ENCODE peak calls at places on chromosomes 2 and 18, in nine cellular contexts. S, L, X, D, R, A, K, C and T are unnamed samples.

GRCh38 chr2:29741132-29741531 is 180.3 kb downstream of the ALK start:
- DNase-seq in S (no peak), L (no peak), X (no peak), D (no peak), R (no peak), A (no peak), K (no peak), C (no peak), T (no peak)

GRCh38 chr2:226118471-226119429 is 680.9 kb downstream of the IRS1 start:
- DNase-seq in S (no peak), L (no peak), X (peak), D (no peak), R (no peak), A (no peak), K (peak), C (peak), T (peak)

GRCh38 chr2:75604479-75604878 is 42.1 kb upstream of the MRPL19 start:
- DNase-seq in S (no peak), L (no peak), X (no peak), D (no peak), R (no peak), A (no peak), K (peak), C (no peak), T (no peak)

GRCh38 chr2:88212251-88212790 is 42.2 kb downstream of the THNSL2 start:
- DNase-seq in S (no peak), L (no peak), X (peak), D (peak), R (no peak), A (no peak), K (peak), C (no peak), T (no peak)

GRCh38 chr2:211611061-211611518 is 927.5 kb downstream of the ERBB4 start:
- DNase-seq in S (peak), L (no peak), X (peak), D (peak), R (no peak), A (no peak), K (no peak), C (peak), T (no peak)

GRCh38 chr18:63763831-63764600 is 11.2 kb upstream of the SERPINB7 start:
- DNase-seq in S (no peak), L (no peak), X (peak), D (no peak), R (no peak), A (no peak), K (peak), C (no peak), T (no peak)

GRCh38 chr18:55265130-55265675 is 305.9 kb upstream of the CCDC68 start:
- DNase-seq in S (peak), L (no peak), X (no peak), D (no peak), R (no peak), A (no peak), K (no peak), C (peak), T (no peak)

GRCh38 chr18:76499021-76499420 is 4.0 kb upstream of the ZNF516 start:
- DNase-seq in S (no peak), L (no peak), X (no peak), D (no peak), R (no peak), A (no peak), K (no peak), C (no peak), T (no peak)

GRCh38 chr2:172039011-172039704 is 39.4 kb downstream of the METAP1D start:
- DNase-seq in S (no peak), L (no peak), X (no peak), D (no peak), R (no peak), A (no peak), K (no peak), C (no peak), T (no peak)

GRCh38 chr2:239731422-239731821 is 293.7 kb downstream of the NDUFA10 start:
- DNase-seq in S (no peak), L (no peak), X (no peak), D (no peak), R (no peak), A (no peak), K (no peak), C (no peak), T (no peak)

GRCh38 chr2:6770006-6770405 is 95.7 kb downstream of the CMPK2 start:
- DNase-seq in S (no peak), L (no peak), X (no peak), D (no peak), R (no peak), A (no peak), K (no peak), C (no peak), T (no peak)

GRCh38 chr2:26521054-26521912 is 43.4 kb upstream of the OTOF start:
- DNase-seq in S (no peak), L (no peak), X (no peak), D (no peak), R (peak), A (no peak), K (peak), C (peak), T (no peak)

GRCh38 chr2:239377591-239377990 is 23.2 kb downstream of the HDAC4 start:
- DNase-seq in S (no peak), L (no peak), X (no peak), D (no peak), R (no peak), A (no peak), K (no peak), C (no peak), T (no peak)

GRCh38 chr2:37323770-37324535 is 680 bp downstream of the PRKD3 start:
- DNase-seq in S (peak), L (peak), X (peak), D (peak), R (no peak), A (peak), K (peak), C (peak), T (no peak)

GRCh38 chr2:216274194-216274593 is 98.1 kb downstream of the MARCHF4 start:
- DNase-seq in S (no peak), L (no peak), X (peak), D (no peak), R (no peak), A (no peak), K (peak), C (no peak), T (no peak)

GRCh38 chr18:44840053-44840826 is 159.6 kb downstream of the SETBP1 start:
- DNase-seq in S (no peak), L (no peak), X (no peak), D (no peak), R (peak), A (no peak), K (no peak), C (no peak), T (peak)

GRCh38 chr2:129766159-129766485 is 213.3 kb upstream of the RAB6C start:
- DNase-seq in S (no peak), L (no peak), X (no peak), D (no peak), R (no peak), A (no peak), K (no peak), C (no peak), T (no peak)

GRCh38 chr2:110735366-110735765 is 3.0 kb downstream of the ACOXL start:
- DNase-seq in S (no peak), L (no peak), X (no peak), D (no peak), R (no peak), A (no peak), K (no peak), C (peak), T (no peak)

GRCh38 chr2:68237976-68238580 is 14.3 kb downstream of the PPP3R1 start:
- DNase-seq in S (no peak), L (no peak), X (no peak), D (no peak), R (no peak), A (no peak), K (no peak), C (no peak), T (no peak)

GRCh38 chr2:235642446-235643107 is 148.7 kb downstream of the AGAP1 start:
- DNase-seq in S (no peak), L (peak), X (peak), D (no peak), R (no peak), A (no peak), K (peak), C (peak), T (no peak)

GRCh38 chr2:46490521-46491141 is 11.3 kb downstream of the TMEM247 start:
- DNase-seq in S (peak), L (peak), X (peak), D (no peak), R (no peak), A (no peak), K (peak), C (peak), T (no peak)

GRCh38 chr2:38793511-38793910 is 15.5 kb downstream of the GEMIN6 start:
- DNase-seq in S (no peak), L (no peak), X (no peak), D (no peak), R (no peak), A (no peak), K (no peak), C (no peak), T (no peak)

GRCh38 chr2:167814881-167815718 is 432.3 kb downstream of the STK39 start:
- DNase-seq in S (no peak), L (no peak), X (no peak), D (no peak), R (no peak), A (no peak), K (no peak), C (no peak), T (no peak)

GRCh38 chr18:49677762-49678398 is 116.0 kb downstream of the LIPG start:
- DNase-seq in S (no peak), L (no peak), X (no peak), D (no peak), R (no peak), A (no peak), K (no peak), C (peak), T (no peak)

GRCh38 chr2:187372213-187372612 is 75.8 kb downstream of the CALCRL start:
- DNase-seq in S (no peak), L (no peak), X (peak), D (no peak), R (no peak), A (no peak), K (peak), C (no peak), T (no peak)

GRCh38 chr2:56580242-56580641 is 396.5 kb downstream of the CCDC85A start:
- DNase-seq in S (no peak), L (no peak), X (no peak), D (no peak), R (no peak), A (no peak), K (peak), C (no peak), T (no peak)

GRCh38 chr2:223563462-223563861 is 38.7 kb downstream of the SCG2 start:
- DNase-seq in S (peak), L (no peak), X (peak), D (no peak), R (no peak), A (no peak), K (peak), C (no peak), T (peak)

GRCh38 chr18:58186258-58186948 is 142.4 kb downstream of the NEDD4L start:
- DNase-seq in S (peak), L (no peak), X (peak), D (no peak), R (no peak), A (no peak), K (peak), C (no peak), T (no peak)

GRCh38 chr2:135490381-135490780 is 40.6 kb downstream of the ZRANB3 start:
- DNase-seq in S (no peak), L (no peak), X (no peak), D (no peak), R (no peak), A (no peak), K (peak), C (no peak), T (no peak)

GRCh38 chr18:9914584-9915290 is 921 bp downstream of the VAPA start:
- DNase-seq in S (peak), L (peak), X (peak), D (peak), R (no peak), A (peak), K (peak), C (peak), T (peak)

GRCh38 chr2:189002079-189002478 is 27.9 kb downstream of the COL3A1 start:
- DNase-seq in S (no peak), L (no peak), X (no peak), D (no peak), R (no peak), A (no peak), K (peak), C (no peak), T (no peak)

GRCh38 chr18:61669320-61669719 is 223.5 kb downstream of the RNF152 start:
- DNase-seq in S (no peak), L (no peak), X (peak), D (no peak), R (no peak), A (no peak), K (peak), C (no peak), T (no peak)

GRCh38 chr18:23740105-23740830 is 51.0 kb downstream of the LAMA3 start:
- DNase-seq in S (no peak), L (no peak), X (peak), D (no peak), R (peak), A (no peak), K (no peak), C (peak), T (no peak)

GRCh38 chr18:2908166-2908945 is 61.5 kb downstream of the EMILIN2 start:
- DNase-seq in S (no peak), L (no peak), X (no peak), D (no peak), R (no peak), A (no peak), K (no peak), C (no peak), T (no peak)

GRCh38 chr18:28905509-28905908 is 728.6 kb upstream of the CDH2 start:
- DNase-seq in S (peak), L (no peak), X (peak), D (no peak), R (no peak), A (no peak), K (peak), C (peak), T (no peak)

GRCh38 chr2:46697830-46698323 is 217.7 kb downstream of the MCFD2 start:
- DNase-seq in S (no peak), L (no peak), X (no peak), D (no peak), R (no peak), A (no peak), K (no peak), C (no peak), T (no peak)

GRCh38 chr2:234412726-234413125 is 84.2 kb downstream of the ARL4C start:
- DNase-seq in S (no peak), L (no peak), X (peak), D (no peak), R (no peak), A (no peak), K (no peak), C (no peak), T (no peak)

GRCh38 chr18:48942086-48942485 is 8.7 kb downstream of the SMAD7 start:
- DNase-seq in S (no peak), L (no peak), X (no peak), D (no peak), R (no peak), A (peak), K (no peak), C (no peak), T (no peak)

GRCh38 chr2:57965219-57965618 is 81.4 kb upstream of the VRK2 start:
- DNase-seq in S (no peak), L (no peak), X (no peak), D (no peak), R (no peak), A (no peak), K (no peak), C (no peak), T (no peak)